ENCODE peak calls at places on chromosomes 12 and 14, in seven cellular contexts. O is Panc1, W is K562, N is GM12878, U is A549, J is HepG2, Q is GM23338. F is an unnamed sample.

GRCh38 chr12:32115404-32116104 is 8.9 kb downstream of the BICD1 start:
- DNase-seq in O (peak), N (no peak), Q (no peak), J (no peak), W (peak), U (peak), F (peak)

GRCh38 chr14:77025744-77026165 is 2.8 kb downstream of the IRF2BPL start:
- DNase-seq in U (peak), N (no peak), J (no peak), O (no peak), W (no peak), Q (peak), F (no peak)

GRCh38 chr12:26833692-26834168 is 736 bp upstream of the ITPR2 start:
- DNase-seq in Q (peak), W (peak), U (peak), N (no peak), O (no peak), J (no peak), F (no peak)

GRCh38 chr14:102316746-102317563 is 2.6 kb upstream of the ZNF839 start:
- DNase-seq in U (peak), W (peak), J (peak), N (peak), Q (peak), O (peak), F (peak)

GRCh38 chr14:96027356-96028335 is 11.5 kb upstream of the C14orf132 start:
- DNase-seq in W (no peak), N (no peak), J (no peak), U (no peak), O (no peak), Q (no peak), F (no peak)

GRCh38 chr12:114986849-114987248 is 302.9 kb upstream of the TBX3 start:
- DNase-seq in N (no peak), W (no peak), O (no peak), U (no peak), Q (no peak), J (no peak), F (no peak)

GRCh38 chr14:20365928-20366327 is 22.5 kb downstream of the PARP2 start:
- DNase-seq in W (no peak), O (no peak), J (no peak), N (no peak), Q (no peak), U (no peak), F (no peak)

GRCh38 chr12:34393821-34394150 is 371.5 kb downstream of the ALG10 start:
- DNase-seq in U (no peak), N (no peak), W (no peak), J (no peak), O (no peak), Q (no peak), F (no peak)

GRCh38 chr14:90276627-90277367 is 20.4 kb downstream of the PSMC1 start:
- DNase-seq in O (no peak), U (no peak), W (peak), Q (peak), J (no peak), N (no peak), F (no peak)

GRCh38 chr14:105483300-105484068 is 3.2 kb upstream of the CRIP1 start:
- DNase-seq in O (no peak), Q (no peak), U (peak), W (no peak), N (no peak), J (no peak), F (no peak)

GRCh38 chr12:71748081-71748850 is 6.4 kb upstream of the RAB21 start:
- DNase-seq in O (no peak), W (no peak), U (no peak), Q (no peak), J (no peak), N (no peak), F (no peak)

GRCh38 chr12:42440608-42441007 is 114.6 kb downstream of the PPHLN1 start:
- DNase-seq in Q (no peak), J (no peak), N (no peak), W (no peak), U (no peak), O (no peak), F (no peak)

GRCh38 chr12:122963928-122964240 is 2.4 kb downstream of the ABCB9 start:
- DNase-seq in U (no peak), J (no peak), O (no peak), N (no peak), Q (no peak), W (no peak), F (no peak)

GRCh38 chr14:68756071-68756481 is 36.8 kb downstream of the ZFP36L1 start:
- DNase-seq in N (no peak), J (no peak), O (no peak), W (no peak), U (no peak), Q (no peak), F (no peak)

GRCh38 chr12:125403145-125403789 is 338.0 kb downstream of the AACS start:
- DNase-seq in W (peak), U (peak), N (no peak), Q (peak), J (peak), O (no peak), F (peak)

GRCh38 chr12:56387152-56387551 is 24.5 kb upstream of the APOF start:
- DNase-seq in W (peak), O (no peak), N (no peak), J (no peak), U (no peak), Q (peak), F (no peak)

GRCh38 chr12:45615268-45615667 is 114.2 kb upstream of the ARID2 start:
- DNase-seq in N (no peak), O (no peak), U (peak), J (no peak), W (no peak), Q (no peak), F (no peak)

GRCh38 chr12:127489055-127489454 is 777.9 kb upstream of the TMEM132C start:
- DNase-seq in Q (no peak), W (no peak), N (no peak), U (no peak), J (peak), O (no peak), F (no peak)

GRCh38 chr12:55724226-55724939 is 4.2 kb downstream of the RDH5 start:
- DNase-seq in W (peak), U (peak), Q (peak), N (no peak), O (no peak), J (peak), F (no peak)

GRCh38 chr12:30308010-30308717 is 387.5 kb downstream of the IPO8 start:
- DNase-seq in O (no peak), Q (no peak), W (no peak), N (no peak), U (no peak), J (no peak), F (no peak)

GRCh38 chr14:93081875-93082570 is 33.7 kb downstream of the ITPK1 start:
- DNase-seq in O (no peak), Q (no peak), W (no peak), J (no peak), U (no peak), N (no peak), F (no peak)

GRCh38 chr12:18165889-18166288 is 75.9 kb upstream of the RERGL start:
- DNase-seq in U (no peak), Q (no peak), J (no peak), W (no peak), O (no peak), N (no peak), F (no peak)

GRCh38 chr14:104970231-104971068 is 7.7 kb downstream of the AHNAK2 start:
- DNase-seq in O (no peak), Q (peak), U (peak), N (no peak), J (no peak), W (no peak), F (peak)

GRCh38 chr12:95396849-95397498 is 77.0 kb upstream of the METAP2 start:
- DNase-seq in N (no peak), W (no peak), O (no peak), Q (no peak), J (peak), U (peak), F (no peak)

GRCh38 chr12:6947615-6948014 is 3.5 kb upstream of the PTPN6 start:
- DNase-seq in Q (no peak), W (no peak), O (no peak), J (no peak), N (no peak), U (no peak), F (no peak)

GRCh38 chr14:63203618-63204406 is 431 bp upstream of the RHOJ start:
- DNase-seq in N (no peak), J (peak), Q (peak), W (peak), U (peak), O (peak), F (no peak)

GRCh38 chr14:76015668-76016067 is 30.1 kb downstream of the IFT43 start:
- DNase-seq in N (peak), J (no peak), Q (no peak), U (no peak), W (no peak), O (no peak), F (no peak)

GRCh38 chr14:58805605-58806358 is 168.0 kb downstream of the DACT1 start:
- DNase-seq in U (no peak), Q (no peak), W (no peak), O (no peak), N (no peak), J (no peak), F (no peak)

GRCh38 chr14:83463500-83464098 is 1929.9 kb upstream of the SEL1L start:
- DNase-seq in Q (peak), N (no peak), J (peak), O (no peak), U (peak), W (peak), F (no peak)

GRCh38 chr12:2722806-2723205 is 72.0 kb upstream of the FKBP4 start:
- DNase-seq in W (no peak), Q (no peak), O (no peak), N (no peak), U (no peak), J (no peak), F (no peak)

GRCh38 chr14:72420749-72421452 is 473.0 kb downstream of the DPF3 start:
- DNase-seq in W (peak), U (peak), J (peak), O (peak), N (peak), Q (peak), F (peak)

GRCh38 chr14:69887740-69888657 is 8.8 kb downstream of the SMOC1 start:
- DNase-seq in J (peak), U (no peak), Q (no peak), O (no peak), W (no peak), N (no peak), F (no peak)

GRCh38 chr12:96751626-96752025 is 155.4 kb upstream of the NEDD1 start:
- DNase-seq in Q (no peak), J (no peak), W (no peak), N (no peak), U (no peak), O (no peak), F (no peak)

GRCh38 chr14:93207468-93208308 is 632 bp downstream of the UBR7 start:
- DNase-seq in Q (peak), O (peak), J (no peak), N (no peak), U (peak), W (peak), F (no peak)

GRCh38 chr12:80567391-80567790 is 123.4 kb downstream of the PTPRQ start:
- DNase-seq in J (no peak), U (no peak), N (no peak), O (no peak), W (no peak), Q (no peak), F (no peak)

GRCh38 chr12:94603434-94604068 is 46.8 kb downstream of the TMCC3 start:
- DNase-seq in J (peak), W (peak), N (no peak), U (peak), Q (peak), O (no peak), F (peak)

GRCh38 chr14:92443167-92443566 is 70.4 kb upstream of the RIN3 start:
- DNase-seq in N (no peak), O (no peak), U (no peak), Q (no peak), J (no peak), W (no peak), F (no peak)

GRCh38 chr12:65695077-65695865 is 129.0 kb upstream of the HMGA2 start:
- DNase-seq in J (peak), U (peak), W (peak), Q (peak), N (no peak), O (peak), F (peak)
- TF ChIP-seq REST in J (no peak), U (no peak), W (no peak), Q (no peak), N (no peak), O (no peak), F (no peak)

GRCh38 chr12:12660201-12660600 is 35.8 kb downstream of the GPR19 start:
- DNase-seq in U (no peak), W (no peak), O (no peak), N (no peak), J (no peak), Q (no peak), F (no peak)

GRCh38 chr12:12661086-12661485 is 34.9 kb downstream of the GPR19 start:
- DNase-seq in J (no peak), W (no peak), O (no peak), Q (no peak), N (no peak), U (no peak), F (no peak)

GRCh38 chr12:12663644-12664294 is 32.2 kb downstream of the GPR19 start:
- DNase-seq in O (no peak), U (no peak), J (no peak), W (no peak), N (no peak), Q (no peak), F (no peak)

GRCh38 chr12:12668005-12668404 is 28.0 kb downstream of the GPR19 start:
- DNase-seq in J (no peak), Q (no peak), W (no peak), N (no peak), O (no peak), U (no peak), F (no peak)

GRCh38 chr12:12665194-12665593 is 30.8 kb downstream of the GPR19 start:
- DNase-seq in O (no peak), W (no peak), Q (peak), J (no peak), U (no peak), N (no peak), F (no peak)
- TF ChIP-seq REST in O (no peak), W (no peak), Q (no peak), J (no peak), U (no peak), N (no peak), F (no peak)

GRCh38 chr12:90338365-90338764 is 616.6 kb downstream of the CCER1 start:
- DNase-seq in N (no peak), J (no peak), O (no peak), Q (peak), U (no peak), W (no peak), F (no peak)
- TF ChIP-seq REST in N (no peak), J (no peak), O (no peak), Q (no peak), U (no peak), W (no peak), F (no peak)

GRCh38 chr12:74685385-74685784 is 147.8 kb downstream of the ATXN7L3B start:
- DNase-seq in J (peak), N (no peak), W (no peak), U (no peak), O (no peak), Q (no peak), F (no peak)

GRCh38 chr12:74689929-74690328 is 152.3 kb downstream of the ATXN7L3B start:
- DNase-seq in O (no peak), Q (no peak), N (no peak), W (no peak), J (no peak), U (no peak), F (no peak)

GRCh38 chr12:74689071-74689655 is 151.5 kb downstream of the ATXN7L3B start:
- DNase-seq in W (peak), O (peak), N (no peak), J (peak), Q (peak), U (peak), F (peak)
- TF ChIP-seq REST in W (no peak), O (no peak), N (no peak), J (no peak), Q (no peak), U (no peak), F (no peak)

GRCh38 chr12:27957366-27957765 is 15.2 kb downstream of the PTHLH start:
- DNase-seq in W (no peak), U (no peak), J (no peak), O (no peak), Q (no peak), N (no peak), F (no peak)

GRCh38 chr12:27965411-27965810 is 7.1 kb downstream of the PTHLH start:
- DNase-seq in N (no peak), O (no peak), Q (no peak), J (no peak), U (no peak), W (no peak), F (no peak)

GRCh38 chr12:27964123-27964522 is 8.4 kb downstream of the PTHLH start:
- DNase-seq in Q (no peak), N (no peak), J (no peak), W (no peak), U (peak), O (no peak), F (no peak)

GRCh38 chr12:27965966-27966365 is 6.6 kb downstream of the PTHLH start:
- DNase-seq in N (no peak), Q (no peak), O (no peak), W (no peak), U (no peak), J (no peak), F (no peak)

GRCh38 chr12:27960822-27961221 is 11.7 kb downstream of the PTHLH start:
- DNase-seq in W (no peak), Q (no peak), O (no peak), U (no peak), J (no peak), N (no peak), F (no peak)
- TF ChIP-seq REST in W (no peak), Q (no peak), O (no peak), U (no peak), J (no peak), N (no peak), F (no peak)

DNA sequence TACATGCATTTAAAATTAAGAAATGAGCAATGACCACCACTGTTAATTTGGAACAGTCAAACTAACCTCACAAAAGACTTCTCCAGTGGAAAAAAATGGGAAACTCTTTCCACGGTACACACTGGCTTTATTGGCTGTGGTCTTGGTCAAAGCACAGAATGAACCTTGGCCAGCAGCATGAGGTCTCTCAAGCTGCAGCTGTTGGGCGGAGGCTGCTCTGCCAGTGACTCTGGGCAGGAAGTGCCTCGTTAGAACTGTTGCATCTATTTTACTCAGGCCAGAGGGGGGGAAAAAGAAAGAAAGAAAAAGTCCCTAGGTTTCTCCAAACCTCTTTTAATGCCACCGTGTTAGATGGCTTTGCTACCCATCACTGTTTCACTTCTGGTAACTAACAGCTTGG is 279.8 kb upstream of the DIO2 start:
- DNase-seq in W (no peak), Q (peak), N (peak), U (no peak), J (peak), O (no peak), F (no peak)
- TF ChIP-seq REST in W (no peak), Q (no peak), N (no peak), U (no peak), J (no peak), O (no peak), F (no peak)